ENCODE peak calls at places on chromosome X, in four cellular contexts. M is GM12878, F is K562, Q is HepG2. O is an unnamed sample.

GRCh38 chrX:131747173-131747572 is 203.3 kb downstream of the OR13H1 start:
- DNase-seq in M (peak), F (no peak), Q (no peak), O (no peak)

GRCh38 chrX:48971325-48972213 is at the start of gene KCND1:
- DNase-seq in M (no peak), F (peak), Q (no peak), O (no peak)

GRCh38 chrX:22081475-22082092 is 49.5 kb downstream of the PHEX start:
- DNase-seq in M (no peak), F (peak), Q (peak), O (peak)

GRCh38 chrX:45322820-45323219 is 122.1 kb upstream of the DIPK2B start:
- DNase-seq in M (no peak), F (no peak), Q (no peak), O (no peak)

GRCh38 chrX:48896611-48897011 is 957 bp downstream of the TIMM17B start:
- DNase-seq in M (no peak), F (no peak), Q (no peak), O (no peak)

GRCh38 chrX:153412746-153413720 is 1.8 kb downstream of the ZFP92 start:
- DNase-seq in M (no peak), F (no peak), Q (no peak), O (no peak)

GRCh38 chrX:134634691-134635090 is 23.6 kb downstream of the PLAC1 start:
- DNase-seq in M (no peak), F (no peak), Q (no peak), O (no peak)

GRCh38 chrX:130171446-130172126 is at the start of gene RAB33A:
- DNase-seq in M (no peak), F (no peak), Q (no peak), O (no peak)

GRCh38 chrX:134933911-134934310 is 56.9 kb upstream of the SMIM10 start:
- DNase-seq in M (no peak), F (no peak), Q (no peak), O (no peak)

GRCh38 chrX:110678591-110678990 is 117.0 kb downstream of the CHRDL1 start:
- DNase-seq in M (no peak), F (no peak), Q (no peak), O (no peak)

GRCh38 chrX:132489256-132490085 is 633 bp upstream of the MBNL3 start:
- DNase-seq in M (no peak), F (no peak), Q (no peak), O (peak)

GRCh38 chrX:97850911-97851310 is 967.2 kb downstream of the RPA4 start:
- DNase-seq in M (no peak), F (no peak), Q (no peak), O (no peak)

GRCh38 chrX:119757979-119758681 is at the start of gene SOWAHD:
- DNase-seq in M (no peak), F (peak), Q (peak), O (peak)
- TF ChIP-seq FOXK2 in M (no peak), F (no peak), Q (no peak), O (no peak)

GRCh38 chrX:10819973-10820372 is 199.6 kb upstream of the MID1 start:
- DNase-seq in M (no peak), F (peak), Q (no peak), O (no peak)

GRCh38 chrX:10818651-10819050 is 198.3 kb upstream of the MID1 start:
- DNase-seq in M (no peak), F (no peak), Q (no peak), O (no peak)

DNA sequence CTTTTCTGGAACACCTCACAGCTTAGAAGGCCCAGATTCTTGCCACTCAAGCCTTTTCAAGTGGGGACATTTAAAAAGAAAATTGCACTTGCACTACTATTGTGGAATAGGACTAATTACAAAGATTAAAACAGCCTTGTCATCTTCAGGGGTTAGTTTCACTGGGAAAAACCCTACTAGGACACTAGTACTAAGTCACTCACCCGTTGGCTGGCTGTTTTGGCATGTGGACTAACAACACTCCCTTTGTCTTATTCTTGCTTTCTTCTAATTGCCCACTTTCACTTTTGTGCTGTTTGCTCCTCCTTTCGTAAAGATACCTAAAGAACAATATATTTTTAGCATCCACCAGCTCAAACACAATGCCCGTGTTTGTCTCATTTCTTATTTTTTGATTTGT is 200.9 kb upstream of the MID1 start:
- DNase-seq in M (peak), F (no peak), Q (no peak), O (no peak)
- TF ChIP-seq TARDBP in M (no peak), F (no peak), Q (no peak), O (no peak)

DNA sequence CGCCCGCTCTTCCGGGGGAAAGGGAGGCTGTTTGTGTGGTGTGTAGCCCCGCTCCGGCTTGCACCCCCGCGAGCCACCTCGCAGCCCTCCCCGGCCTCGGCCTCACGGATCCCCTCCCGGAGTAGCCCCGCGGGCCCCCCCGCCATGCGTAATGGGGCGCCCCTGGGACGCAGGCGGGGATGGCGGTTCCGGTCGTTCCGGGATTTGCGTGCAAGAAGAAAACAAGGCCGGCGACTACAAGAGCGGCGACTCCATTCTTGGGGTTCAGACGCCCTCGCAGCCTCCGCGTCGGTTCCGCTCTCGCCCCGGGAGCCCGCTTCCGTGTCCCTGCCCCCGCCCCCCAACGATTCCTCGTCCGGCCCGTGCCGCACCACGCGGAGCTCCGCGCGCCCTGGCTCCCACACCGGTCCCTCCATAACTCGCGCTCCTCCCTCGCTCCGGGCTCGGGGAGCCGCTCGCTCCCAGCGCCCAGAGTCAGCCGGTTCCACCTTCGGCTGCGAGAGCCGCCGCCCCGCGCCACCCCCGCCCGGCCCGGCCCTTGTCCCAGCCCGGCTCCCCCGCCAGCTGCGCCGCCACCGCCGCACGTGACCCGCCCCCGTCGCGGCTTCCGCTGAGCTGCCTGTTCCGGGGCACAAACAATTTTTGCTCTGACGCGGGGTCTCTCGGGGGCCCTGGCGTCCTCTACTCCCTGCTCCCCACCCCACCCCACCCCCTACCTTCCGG is 78.7 kb upstream of the BCOR start:
- DNase-seq in M (no peak), F (peak), Q (peak), O (no peak)
- TF ChIP-seq BHLHE40 in M (peak), F (peak), Q (peak), O (no peak)

GRCh38 chrX:19334945-19335626 is 8.6 kb upstream of the PDHA1 start:
- DNase-seq in M (peak), F (peak), Q (peak), O (peak)
- TF ChIP-seq FOXK2 in M (no peak), F (no peak), Q (no peak), O (no peak)